ENCODE peak calls at places on chromosomes 6 and 20, in ten cellular contexts. Y is AG08396; P is fibroblast of the aortic adventitia; O is NT2/D1; V is stimulated activated CD4-positive, alpha-beta T cell treated with anti-CD3 and anti-CD28 coated beads, TNF-alpha, amount 100 ng/mL, for 4 hours; A is activated naive CD4-positive, alpha-beta T cell treated with anti-CD3 and anti-CD28 coated beads, Interleukin-2, amount 10 ng/mL, durations not matched to agents 7 days and 5 days; F is HCT116; J is M059J; N is islet precursor cell; D is GM18507. M is an unnamed sample.

GRCh38 chr6:22152871-22153270 is 144.0 kb downstream of the PRL start:
- DNase-seq in F (no peak), V (no peak), D (no peak), Y (no peak), P (no peak), N (no peak), J (no peak), O (no peak), A (no peak), M (no peak)

GRCh38 chr20:13397300-13397724 is 176.2 kb downstream of the ISM1 start:
- DNase-seq in D (no peak), Y (peak), N (no peak), F (no peak), J (no peak), O (no peak), V (no peak), P (peak), A (no peak), M (no peak)

GRCh38 chr6:168956884-168957730 is 296.5 kb downstream of the THBS2 start:
- DNase-seq in Y (peak), P (peak), F (peak), O (peak), J (peak), V (no peak), D (peak), N (peak), A (peak), M (peak)

GRCh38 chr6:163356324-163356723 is 58.2 kb upstream of the QKI start:
- DNase-seq in O (no peak), N (peak), D (no peak), A (no peak), V (no peak), F (no peak), Y (peak), J (peak), P (peak), M (no peak)

GRCh38 chr6:149236584-149236983 is 80.9 kb upstream of the TAB2 start:
- DNase-seq in P (peak), A (no peak), V (no peak), F (no peak), O (no peak), D (no peak), J (peak), N (no peak), Y (no peak), M (no peak)

GRCh38 chr6:61200444-61200843 is 1085.6 kb downstream of the KHDRBS2 start:
- DNase-seq in V (no peak), A (no peak), Y (no peak), P (no peak), J (no peak), O (no peak), D (no peak), F (no peak), N (no peak), M (no peak)

GRCh38 chr20:57458400-57459160 is 66.4 kb downstream of the CTCFL start:
- DNase-seq in Y (no peak), A (no peak), O (no peak), N (no peak), F (no peak), J (peak), P (peak), D (no peak), V (no peak), M (no peak)

GRCh38 chr6:125784365-125784764 is 6.4 kb upstream of the NCOA7 start:
- DNase-seq in P (peak), O (no peak), J (no peak), N (no peak), V (no peak), D (no peak), A (no peak), Y (no peak), F (no peak), M (no peak)

GRCh38 chr6:87698618-87699017 is 3.4 kb downstream of the AKIRIN2 start:
- DNase-seq in A (no peak), D (no peak), P (peak), N (no peak), O (no peak), F (no peak), V (no peak), Y (no peak), J (peak), M (no peak)

GRCh38 chr20:25033941-25034335 is 24.0 kb downstream of the ACSS1 start:
- DNase-seq in Y (no peak), A (no peak), D (no peak), P (no peak), N (no peak), O (no peak), F (no peak), V (no peak), J (no peak), M (no peak)

GRCh38 chr20:63178889-63179751 is 36.8 kb downstream of the YTHDF1 start:
- DNase-seq in N (peak), Y (peak), J (peak), A (peak), V (peak), D (peak), P (no peak), O (no peak), F (peak), M (no peak)

GRCh38 chr6:30213999-30214982 is 1.1 kb upstream of the TRIM26 start:
- DNase-seq in D (peak), F (no peak), J (peak), N (peak), A (peak), V (peak), O (no peak), Y (peak), P (peak), M (peak)